ENCODE peak calls at places on chromosomes 11 and 22, in eight cellular contexts. One of them, this sample, is unnamed.

GRCh38 chr22:32612834-32613233 is 138.2 kb downstream of the FBXO7 start:
- DNase-seq in chondrocyte: no peak
- DNase-seq in AG04449: no peak
- DNase-seq in activated CD8-positive, alpha-beta memory T cell treated with anti-CD3 and anti-CD28 coated beads, Interleukin-2, amount 50 U/mL, for 48 hours: no peak
- DNase-seq in mucosa of descending colon: no peak
- DNase-seq in dorsolateral prefrontal cortex: no peak
- DNase-seq in NCI-H2107: no peak
- DNase-seq in NCI-H2029: no peak
- DNase-seq in this sample: no peak

GRCh38 chr22:38218661-38219331 is 17.0 kb downstream of the MAFF start:
- DNase-seq in chondrocyte: no peak
- DNase-seq in AG04449: peak
- DNase-seq in activated CD8-positive, alpha-beta memory T cell treated with anti-CD3 and anti-CD28 coated beads, Interleukin-2, amount 50 U/mL, for 48 hours: no peak
- DNase-seq in mucosa of descending colon: peak
- DNase-seq in dorsolateral prefrontal cortex: no peak
- DNase-seq in NCI-H2107: no peak
- DNase-seq in NCI-H2029: no peak
- DNase-seq in this sample: peak

GRCh38 chr11:34788642-34789041 is 127.5 kb downstream of the APIP start:
- DNase-seq in chondrocyte: no peak
- DNase-seq in AG04449: no peak
- DNase-seq in activated CD8-positive, alpha-beta memory T cell treated with anti-CD3 and anti-CD28 coated beads, Interleukin-2, amount 50 U/mL, for 48 hours: no peak
- DNase-seq in mucosa of descending colon: no peak
- DNase-seq in dorsolateral prefrontal cortex: no peak
- DNase-seq in NCI-H2107: no peak
- DNase-seq in NCI-H2029: peak
- DNase-seq in this sample: no peak

GRCh38 chr11:73384871-73385692 is 8.9 kb downstream of the RELT start:
- DNase-seq in chondrocyte: no peak
- DNase-seq in AG04449: no peak
- DNase-seq in activated CD8-positive, alpha-beta memory T cell treated with anti-CD3 and anti-CD28 coated beads, Interleukin-2, amount 50 U/mL, for 48 hours: no peak
- DNase-seq in mucosa of descending colon: peak
- DNase-seq in dorsolateral prefrontal cortex: no peak
- DNase-seq in NCI-H2107: no peak
- DNase-seq in NCI-H2029: no peak
- DNase-seq in this sample: no peak

GRCh38 chr11:116467809-116468208 is 305.0 kb downstream of the BUD13 start:
- DNase-seq in chondrocyte: no peak
- DNase-seq in AG04449: no peak
- DNase-seq in activated CD8-positive, alpha-beta memory T cell treated with anti-CD3 and anti-CD28 coated beads, Interleukin-2, amount 50 U/mL, for 48 hours: no peak
- DNase-seq in mucosa of descending colon: no peak
- DNase-seq in dorsolateral prefrontal cortex: no peak
- DNase-seq in NCI-H2107: no peak
- DNase-seq in NCI-H2029: no peak
- DNase-seq in this sample: no peak

GRCh38 chr11:126956664-126957063 is 43.9 kb downstream of the KIRREL3 start:
- DNase-seq in chondrocyte: no peak
- DNase-seq in AG04449: no peak
- DNase-seq in activated CD8-positive, alpha-beta memory T cell treated with anti-CD3 and anti-CD28 coated beads, Interleukin-2, amount 50 U/mL, for 48 hours: no peak
- DNase-seq in mucosa of descending colon: peak
- DNase-seq in dorsolateral prefrontal cortex: no peak
- DNase-seq in NCI-H2107: no peak
- DNase-seq in NCI-H2029: no peak
- DNase-seq in this sample: no peak

GRCh38 chr11:123061403-123062157 is at the start of gene HSPA8:
- DNase-seq in chondrocyte: no peak
- DNase-seq in AG04449: no peak
- DNase-seq in activated CD8-positive, alpha-beta memory T cell treated with anti-CD3 and anti-CD28 coated beads, Interleukin-2, amount 50 U/mL, for 48 hours: peak
- DNase-seq in mucosa of descending colon: peak
- DNase-seq in dorsolateral prefrontal cortex: peak
- DNase-seq in NCI-H2107: no peak
- DNase-seq in NCI-H2029: peak
- DNase-seq in this sample: peak

GRCh38 chr22:23066200-23067022 is 3.9 kb upstream of the GNAZ start:
- DNase-seq in chondrocyte: peak
- DNase-seq in AG04449: no peak
- DNase-seq in activated CD8-positive, alpha-beta memory T cell treated with anti-CD3 and anti-CD28 coated beads, Interleukin-2, amount 50 U/mL, for 48 hours: peak
- DNase-seq in mucosa of descending colon: no peak
- DNase-seq in dorsolateral prefrontal cortex: no peak
- DNase-seq in NCI-H2107: no peak
- DNase-seq in NCI-H2029: no peak
- DNase-seq in this sample: peak

GRCh38 chr22:36617694-36618522 is 85.6 kb downstream of the CACNG2 start:
- DNase-seq in chondrocyte: no peak
- DNase-seq in AG04449: no peak
- DNase-seq in activated CD8-positive, alpha-beta memory T cell treated with anti-CD3 and anti-CD28 coated beads, Interleukin-2, amount 50 U/mL, for 48 hours: no peak
- DNase-seq in mucosa of descending colon: no peak
- DNase-seq in dorsolateral prefrontal cortex: no peak
- DNase-seq in NCI-H2107: no peak
- DNase-seq in NCI-H2029: no peak
- DNase-seq in this sample: no peak

GRCh38 chr22:27327981-27328721 is 473.4 kb downstream of the MN1 start:
- DNase-seq in chondrocyte: no peak
- DNase-seq in AG04449: no peak
- DNase-seq in activated CD8-positive, alpha-beta memory T cell treated with anti-CD3 and anti-CD28 coated beads, Interleukin-2, amount 50 U/mL, for 48 hours: no peak
- DNase-seq in mucosa of descending colon: no peak
- DNase-seq in dorsolateral prefrontal cortex: no peak
- DNase-seq in NCI-H2107: no peak
- DNase-seq in NCI-H2029: no peak
- DNase-seq in this sample: no peak

GRCh38 chr11:66297610-66298009 is 5.9 kb downstream of the TMEM151A start:
- DNase-seq in chondrocyte: no peak
- DNase-seq in AG04449: no peak
- DNase-seq in activated CD8-positive, alpha-beta memory T cell treated with anti-CD3 and anti-CD28 coated beads, Interleukin-2, amount 50 U/mL, for 48 hours: no peak
- DNase-seq in mucosa of descending colon: no peak
- DNase-seq in dorsolateral prefrontal cortex: no peak
- DNase-seq in NCI-H2107: no peak
- DNase-seq in NCI-H2029: no peak
- DNase-seq in this sample: no peak

GRCh38 chr11:8242113-8242475 is 21.6 kb downstream of the LMO1 start:
- DNase-seq in chondrocyte: no peak
- DNase-seq in AG04449: no peak
- DNase-seq in activated CD8-positive, alpha-beta memory T cell treated with anti-CD3 and anti-CD28 coated beads, Interleukin-2, amount 50 U/mL, for 48 hours: no peak
- DNase-seq in mucosa of descending colon: peak
- DNase-seq in dorsolateral prefrontal cortex: no peak
- DNase-seq in NCI-H2107: no peak
- DNase-seq in NCI-H2029: no peak
- DNase-seq in this sample: no peak

GRCh38 chr11:34646431-34646830 is 25.5 kb downstream of the EHF start:
- DNase-seq in chondrocyte: no peak
- DNase-seq in AG04449: no peak
- DNase-seq in activated CD8-positive, alpha-beta memory T cell treated with anti-CD3 and anti-CD28 coated beads, Interleukin-2, amount 50 U/mL, for 48 hours: no peak
- DNase-seq in mucosa of descending colon: no peak
- DNase-seq in dorsolateral prefrontal cortex: no peak
- DNase-seq in NCI-H2107: no peak
- DNase-seq in NCI-H2029: no peak
- DNase-seq in this sample: no peak

GRCh38 chr11:13114566-13115465 is 105.7 kb downstream of the RASSF10 start:
- DNase-seq in chondrocyte: no peak
- DNase-seq in AG04449: no peak
- DNase-seq in activated CD8-positive, alpha-beta memory T cell treated with anti-CD3 and anti-CD28 coated beads, Interleukin-2, amount 50 U/mL, for 48 hours: no peak
- DNase-seq in mucosa of descending colon: no peak
- DNase-seq in dorsolateral prefrontal cortex: peak
- DNase-seq in NCI-H2107: peak
- DNase-seq in NCI-H2029: peak
- DNase-seq in this sample: no peak

GRCh38 chr11:16404781-16405180 is 48.4 kb upstream of the SOX6 start:
- DNase-seq in chondrocyte: no peak
- DNase-seq in AG04449: no peak
- DNase-seq in activated CD8-positive, alpha-beta memory T cell treated with anti-CD3 and anti-CD28 coated beads, Interleukin-2, amount 50 U/mL, for 48 hours: no peak
- DNase-seq in mucosa of descending colon: no peak
- DNase-seq in dorsolateral prefrontal cortex: no peak
- DNase-seq in NCI-H2107: no peak
- DNase-seq in NCI-H2029: no peak
- DNase-seq in this sample: no peak

GRCh38 chr11:110219011-110219785 is 77.2 kb downstream of the RDX start:
- DNase-seq in chondrocyte: no peak
- DNase-seq in AG04449: no peak
- DNase-seq in activated CD8-positive, alpha-beta memory T cell treated with anti-CD3 and anti-CD28 coated beads, Interleukin-2, amount 50 U/mL, for 48 hours: no peak
- DNase-seq in mucosa of descending colon: no peak
- DNase-seq in dorsolateral prefrontal cortex: no peak
- DNase-seq in NCI-H2107: no peak
- DNase-seq in NCI-H2029: no peak
- DNase-seq in this sample: no peak

GRCh38 chr11:96614846-96615245 is 225.0 kb downstream of the JRKL start:
- DNase-seq in chondrocyte: no peak
- DNase-seq in AG04449: no peak
- DNase-seq in activated CD8-positive, alpha-beta memory T cell treated with anti-CD3 and anti-CD28 coated beads, Interleukin-2, amount 50 U/mL, for 48 hours: no peak
- DNase-seq in mucosa of descending colon: no peak
- DNase-seq in dorsolateral prefrontal cortex: no peak
- DNase-seq in NCI-H2107: no peak
- DNase-seq in NCI-H2029: no peak
- DNase-seq in this sample: no peak

GRCh38 chr11:127521413-127521812 is 520.8 kb upstream of the KIRREL3 start:
- DNase-seq in chondrocyte: no peak
- DNase-seq in AG04449: peak
- DNase-seq in activated CD8-positive, alpha-beta memory T cell treated with anti-CD3 and anti-CD28 coated beads, Interleukin-2, amount 50 U/mL, for 48 hours: no peak
- DNase-seq in mucosa of descending colon: no peak
- DNase-seq in dorsolateral prefrontal cortex: no peak
- DNase-seq in NCI-H2107: no peak
- DNase-seq in NCI-H2029: no peak
- DNase-seq in this sample: no peak

GRCh38 chr22:17612057-17612456 is 16.5 kb downstream of the ATP6V1E1 start:
- DNase-seq in chondrocyte: no peak
- DNase-seq in AG04449: no peak
- DNase-seq in activated CD8-positive, alpha-beta memory T cell treated with anti-CD3 and anti-CD28 coated beads, Interleukin-2, amount 50 U/mL, for 48 hours: no peak
- DNase-seq in mucosa of descending colon: no peak
- DNase-seq in dorsolateral prefrontal cortex: no peak
- DNase-seq in NCI-H2107: no peak
- DNase-seq in NCI-H2029: no peak
- DNase-seq in this sample: no peak

GRCh38 chr11:77799338-77799737 is 21.2 kb downstream of the RSF1 start:
- DNase-seq in chondrocyte: no peak
- DNase-seq in AG04449: no peak
- DNase-seq in activated CD8-positive, alpha-beta memory T cell treated with anti-CD3 and anti-CD28 coated beads, Interleukin-2, amount 50 U/mL, for 48 hours: no peak
- DNase-seq in mucosa of descending colon: no peak
- DNase-seq in dorsolateral prefrontal cortex: no peak
- DNase-seq in NCI-H2107: no peak
- DNase-seq in NCI-H2029: no peak
- DNase-seq in this sample: no peak

GRCh38 chr11:69267395-69267805 is 26.6 kb upstream of the MYEOV start:
- DNase-seq in chondrocyte: no peak
- DNase-seq in AG04449: no peak
- DNase-seq in activated CD8-positive, alpha-beta memory T cell treated with anti-CD3 and anti-CD28 coated beads, Interleukin-2, amount 50 U/mL, for 48 hours: no peak
- DNase-seq in mucosa of descending colon: no peak
- DNase-seq in dorsolateral prefrontal cortex: no peak
- DNase-seq in NCI-H2107: no peak
- DNase-seq in NCI-H2029: no peak
- DNase-seq in this sample: no peak

GRCh38 chr11:20087118-20087521 is 73.2 kb downstream of the DBX1 start:
- DNase-seq in chondrocyte: no peak
- DNase-seq in AG04449: peak
- DNase-seq in activated CD8-positive, alpha-beta memory T cell treated with anti-CD3 and anti-CD28 coated beads, Interleukin-2, amount 50 U/mL, for 48 hours: no peak
- DNase-seq in mucosa of descending colon: no peak
- DNase-seq in dorsolateral prefrontal cortex: no peak
- DNase-seq in NCI-H2107: no peak
- DNase-seq in NCI-H2029: no peak
- DNase-seq in this sample: no peak

GRCh38 chr22:25882366-25882765 is 140.4 kb downstream of the MYO18B start:
- DNase-seq in chondrocyte: no peak
- DNase-seq in AG04449: no peak
- DNase-seq in activated CD8-positive, alpha-beta memory T cell treated with anti-CD3 and anti-CD28 coated beads, Interleukin-2, amount 50 U/mL, for 48 hours: no peak
- DNase-seq in mucosa of descending colon: no peak
- DNase-seq in dorsolateral prefrontal cortex: no peak
- DNase-seq in NCI-H2107: no peak
- DNase-seq in NCI-H2029: no peak
- DNase-seq in this sample: no peak

GRCh38 chr11:28169816-28170215 is 61.6 kb downstream of the METTL15 start:
- DNase-seq in chondrocyte: no peak
- DNase-seq in AG04449: no peak
- DNase-seq in activated CD8-positive, alpha-beta memory T cell treated with anti-CD3 and anti-CD28 coated beads, Interleukin-2, amount 50 U/mL, for 48 hours: no peak
- DNase-seq in mucosa of descending colon: no peak
- DNase-seq in dorsolateral prefrontal cortex: no peak
- DNase-seq in NCI-H2107: no peak
- DNase-seq in NCI-H2029: no peak
- DNase-seq in this sample: no peak

GRCh38 chr11:60762851-60763691 is 6.4 kb downstream of the MS4A15 start:
- DNase-seq in chondrocyte: no peak
- DNase-seq in AG04449: no peak
- DNase-seq in activated CD8-positive, alpha-beta memory T cell treated with anti-CD3 and anti-CD28 coated beads, Interleukin-2, amount 50 U/mL, for 48 hours: no peak
- DNase-seq in mucosa of descending colon: no peak
- DNase-seq in dorsolateral prefrontal cortex: no peak
- DNase-seq in NCI-H2107: no peak
- DNase-seq in NCI-H2029: peak
- DNase-seq in this sample: no peak

GRCh38 chr11:94938399-94939055 is 34.8 kb downstream of the CWC15 start:
- DNase-seq in chondrocyte: no peak
- DNase-seq in AG04449: peak
- DNase-seq in activated CD8-positive, alpha-beta memory T cell treated with anti-CD3 and anti-CD28 coated beads, Interleukin-2, amount 50 U/mL, for 48 hours: no peak
- DNase-seq in mucosa of descending colon: no peak
- DNase-seq in dorsolateral prefrontal cortex: no peak
- DNase-seq in NCI-H2107: no peak
- DNase-seq in NCI-H2029: peak
- DNase-seq in this sample: no peak

GRCh38 chr11:128695539-128696221 is 1.8 kb downstream of the FLI1 start:
- DNase-seq in chondrocyte: no peak
- DNase-seq in AG04449: no peak
- DNase-seq in activated CD8-positive, alpha-beta memory T cell treated with anti-CD3 and anti-CD28 coated beads, Interleukin-2, amount 50 U/mL, for 48 hours: no peak
- DNase-seq in mucosa of descending colon: no peak
- DNase-seq in dorsolateral prefrontal cortex: no peak
- DNase-seq in NCI-H2107: no peak
- DNase-seq in NCI-H2029: no peak
- DNase-seq in this sample: no peak

GRCh38 chr11:99522467-99523173 is 501.9 kb downstream of the CNTN5 start:
- DNase-seq in chondrocyte: no peak
- DNase-seq in AG04449: no peak
- DNase-seq in activated CD8-positive, alpha-beta memory T cell treated with anti-CD3 and anti-CD28 coated beads, Interleukin-2, amount 50 U/mL, for 48 hours: no peak
- DNase-seq in mucosa of descending colon: no peak
- DNase-seq in dorsolateral prefrontal cortex: no peak
- DNase-seq in NCI-H2107: no peak
- DNase-seq in NCI-H2029: no peak
- DNase-seq in this sample: no peak

GRCh38 chr11:120751550-120751949 is 240.0 kb downstream of the GRIK4 start:
- DNase-seq in chondrocyte: no peak
- DNase-seq in AG04449: no peak
- DNase-seq in activated CD8-positive, alpha-beta memory T cell treated with anti-CD3 and anti-CD28 coated beads, Interleukin-2, amount 50 U/mL, for 48 hours: no peak
- DNase-seq in mucosa of descending colon: no peak
- DNase-seq in dorsolateral prefrontal cortex: peak
- DNase-seq in NCI-H2107: no peak
- DNase-seq in NCI-H2029: no peak
- DNase-seq in this sample: no peak

GRCh38 chr11:68839953-68840641 is 1.6 kb downstream of the CPT1A start:
- DNase-seq in chondrocyte: no peak
- DNase-seq in AG04449: no peak
- DNase-seq in activated CD8-positive, alpha-beta memory T cell treated with anti-CD3 and anti-CD28 coated beads, Interleukin-2, amount 50 U/mL, for 48 hours: peak
- DNase-seq in mucosa of descending colon: no peak
- DNase-seq in dorsolateral prefrontal cortex: no peak
- DNase-seq in NCI-H2107: no peak
- DNase-seq in NCI-H2029: peak
- DNase-seq in this sample: no peak

GRCh38 chr11:94768602-94769511 is 701 bp downstream of the AMOTL1 start:
- DNase-seq in chondrocyte: no peak
- DNase-seq in AG04449: no peak
- DNase-seq in activated CD8-positive, alpha-beta memory T cell treated with anti-CD3 and anti-CD28 coated beads, Interleukin-2, amount 50 U/mL, for 48 hours: peak
- DNase-seq in mucosa of descending colon: peak
- DNase-seq in dorsolateral prefrontal cortex: peak
- DNase-seq in NCI-H2107: no peak
- DNase-seq in NCI-H2029: no peak
- DNase-seq in this sample: no peak

GRCh38 chr11:123286761-123287160 is 91.7 kb upstream of the CLMP start:
- DNase-seq in chondrocyte: no peak
- DNase-seq in AG04449: no peak
- DNase-seq in activated CD8-positive, alpha-beta memory T cell treated with anti-CD3 and anti-CD28 coated beads, Interleukin-2, amount 50 U/mL, for 48 hours: no peak
- DNase-seq in mucosa of descending colon: no peak
- DNase-seq in dorsolateral prefrontal cortex: no peak
- DNase-seq in NCI-H2107: no peak
- DNase-seq in NCI-H2029: no peak
- DNase-seq in this sample: no peak

GRCh38 chr22:29072193-29072978 is 449 bp upstream of the KREMEN1 start:
- DNase-seq in chondrocyte: peak
- DNase-seq in AG04449: no peak
- DNase-seq in activated CD8-positive, alpha-beta memory T cell treated with anti-CD3 and anti-CD28 coated beads, Interleukin-2, amount 50 U/mL, for 48 hours: peak
- DNase-seq in mucosa of descending colon: peak
- DNase-seq in dorsolateral prefrontal cortex: peak
- DNase-seq in NCI-H2107: peak
- DNase-seq in NCI-H2029: peak
- DNase-seq in this sample: peak

GRCh38 chr11:124170801-124171586 is 12.2 kb upstream of the OR10D3 start:
- DNase-seq in chondrocyte: no peak
- DNase-seq in AG04449: no peak
- DNase-seq in activated CD8-positive, alpha-beta memory T cell treated with anti-CD3 and anti-CD28 coated beads, Interleukin-2, amount 50 U/mL, for 48 hours: no peak
- DNase-seq in mucosa of descending colon: no peak
- DNase-seq in dorsolateral prefrontal cortex: no peak
- DNase-seq in NCI-H2107: no peak
- DNase-seq in NCI-H2029: no peak
- DNase-seq in this sample: no peak

This sample was measured in RWPE2.